ENCODE peak calls at places on chromosomes 3 and 15, in six cellular contexts. Z, Q, P, W, T and N are unnamed samples.

GRCh38 chr3:50657816-50658215 is 16.9 kb upstream of the DOCK3 start:
- DNase-seq in Z (no peak), Q (peak; percentile 34), P (no peak), W (no peak), T (no peak), N (no peak)

GRCh38 chr3:178393833-178394232 is 142.4 kb upstream of the KCNMB2 start:
- DNase-seq in Z (peak; percentile 73), Q (no peak), P (no peak), W (peak; percentile 8), T (peak; percentile 79), N (no peak)

GRCh38 chr3:50370594-50370993 is 11.3 kb upstream of the TMEM115 start:
- DNase-seq in Z (no peak), Q (no peak), P (no peak), W (no peak), T (peak; percentile 36), N (no peak)

GRCh38 chr3:72258366-72258765 is 473.4 kb upstream of the PROK2 start:
- DNase-seq in Z (no peak), Q (no peak), P (no peak), W (no peak), T (no peak), N (no peak)

GRCh38 chr3:176663376-176663775 is 533.9 kb downstream of the TBL1XR1 start:
- DNase-seq in Z (peak; percentile 59), Q (no peak), P (no peak), W (no peak), T (peak; percentile 41), N (no peak)

GRCh38 chr3:11532865-11533490 is 110.7 kb downstream of the VGLL4 start:
- DNase-seq in Z (peak; percentile 80), Q (no peak), P (no peak), W (no peak), T (peak; percentile 63), N (no peak)

GRCh38 chr3:48400824-48401433 is 28.9 kb downstream of the FBXW12 start:
- DNase-seq in Z (peak; percentile 24), Q (peak; percentile 56), P (no peak), W (peak; percentile 62), T (peak; percentile 73), N (peak; percentile 56)

GRCh38 chr15:27956285-27956684 is 142.8 kb downstream of the OCA2 start:
- DNase-seq in Z (peak; percentile 29), Q (no peak), P (no peak), W (no peak), T (no peak), N (no peak)

GRCh38 chr15:47620960-47621681 is 96.2 kb upstream of the SEMA6D start:
- DNase-seq in Z (no peak), Q (no peak), P (no peak), W (peak; percentile 49), T (peak; percentile 55), N (no peak)

GRCh38 chr3:50405249-50405648 is 45.9 kb upstream of the TMEM115 start:
- DNase-seq in Z (no peak), Q (no peak), P (no peak), W (no peak), T (peak; percentile 26), N (no peak)

GRCh38 chr3:174408310-174408709 is 450.8 kb upstream of the NAALADL2 start:
- DNase-seq in Z (peak; percentile 60), Q (peak; percentile 32), P (no peak), W (no peak), T (peak; percentile 61), N (no peak)

GRCh38 chr3:21942328-21942727 is 191.3 kb upstream of the ZNF385D start:
- DNase-seq in Z (peak; percentile 81), Q (peak; percentile 53), P (no peak), W (peak; percentile 8), T (peak; percentile 89), N (no peak)

GRCh38 chr3:119589087-119589773 is 8.5 kb upstream of the PLA1A start:
- DNase-seq in Z (no peak), Q (no peak), P (no peak), W (no peak), T (no peak), N (no peak)

GRCh38 chr3:133469140-133469731 is 69.4 kb downstream of the BFSP2 start:
- DNase-seq in Z (no peak), Q (peak; percentile 70), P (no peak), W (no peak), T (peak; percentile 55), N (no peak)

GRCh38 chr15:97316362-97316761 is 644.1 kb upstream of the ARRDC4 start:
- DNase-seq in Z (no peak), Q (no peak), P (no peak), W (no peak), T (no peak), N (no peak)

GRCh38 chr15:83833569-83833968 is 179.6 kb downstream of the ADAMTSL3 start:
- DNase-seq in Z (no peak), Q (no peak), P (no peak), W (no peak), T (no peak), N (no peak)

GRCh38 chr15:83842281-83842680 is 188.4 kb downstream of the ADAMTSL3 start:
- DNase-seq in Z (no peak), Q (no peak), P (no peak), W (no peak), T (no peak), N (no peak)

GRCh38 chr15:83838763-83839162 is 184.8 kb downstream of the ADAMTSL3 start:
- DNase-seq in Z (no peak), Q (no peak), P (no peak), W (no peak), T (no peak), N (no peak)

GRCh38 chr15:83835384-83836010 is 181.6 kb downstream of the ADAMTSL3 start:
- DNase-seq in Z (no peak), Q (no peak), P (no peak), W (no peak), T (peak; percentile 7), N (no peak)

DNA sequence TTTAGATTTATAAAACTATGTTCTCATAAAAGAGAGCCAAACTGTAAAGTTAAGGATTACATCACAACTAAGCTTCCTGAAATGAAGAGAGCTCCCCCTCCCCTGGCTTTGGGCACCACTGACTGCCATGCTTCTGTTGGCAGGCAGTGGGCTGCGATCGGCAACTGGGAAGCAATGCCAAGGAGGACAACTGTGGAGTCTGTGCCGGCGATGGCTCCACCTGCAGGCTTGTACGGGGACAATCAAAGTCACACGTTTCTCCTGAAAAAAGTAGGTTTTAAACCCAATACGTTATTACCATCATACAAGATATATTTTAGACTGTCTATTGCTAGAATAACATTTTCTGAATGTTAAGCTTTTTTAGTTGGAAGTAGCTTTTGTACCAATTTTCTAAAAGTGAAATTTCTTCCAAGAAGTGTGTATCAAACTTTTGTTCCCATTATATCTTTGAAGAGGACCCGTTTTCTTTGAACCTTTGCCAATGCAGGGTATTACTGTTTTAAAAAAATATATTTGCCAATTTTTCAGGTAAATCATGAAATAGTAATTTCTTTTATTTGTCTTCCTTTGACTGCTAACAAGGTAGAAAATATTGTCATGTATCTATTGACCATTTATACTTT is 184.1 kb downstream of the ADAMTSL3 start:
- DNase-seq in Z (no peak), Q (no peak), P (peak; percentile 69), W (peak; percentile 26), T (peak; percentile 49), N (no peak)
- TF ChIP-seq CTCF in Z (peak; percentile 46), Q (peak; percentile 22), P (peak; percentile 45), W (peak; percentile 71), T (peak; percentile 35), N (peak; percentile 78)

GRCh38 chr15:32840481-32841245 is 122.9 kb downstream of the GREM1 start:
- DNase-seq in Z (peak; percentile 79), Q (no peak), P (no peak), W (no peak), T (peak; percentile 35), N (no peak)

GRCh38 chr15:32838820-32839219 is 121.0 kb downstream of the GREM1 start:
- DNase-seq in Z (peak; percentile 77), Q (peak; percentile 59), P (no peak), W (no peak), T (peak; percentile 95), N (no peak)

GRCh38 chr15:32842081-32842480 is 124.3 kb downstream of the GREM1 start:
- DNase-seq in Z (no peak), Q (no peak), P (no peak), W (no peak), T (no peak), N (no peak)

GRCh38 chr15:32843211-32843907 is 125.6 kb downstream of the GREM1 start:
- DNase-seq in Z (no peak), Q (no peak), P (no peak), W (no peak), T (peak; percentile 62), N (no peak)

DNA sequence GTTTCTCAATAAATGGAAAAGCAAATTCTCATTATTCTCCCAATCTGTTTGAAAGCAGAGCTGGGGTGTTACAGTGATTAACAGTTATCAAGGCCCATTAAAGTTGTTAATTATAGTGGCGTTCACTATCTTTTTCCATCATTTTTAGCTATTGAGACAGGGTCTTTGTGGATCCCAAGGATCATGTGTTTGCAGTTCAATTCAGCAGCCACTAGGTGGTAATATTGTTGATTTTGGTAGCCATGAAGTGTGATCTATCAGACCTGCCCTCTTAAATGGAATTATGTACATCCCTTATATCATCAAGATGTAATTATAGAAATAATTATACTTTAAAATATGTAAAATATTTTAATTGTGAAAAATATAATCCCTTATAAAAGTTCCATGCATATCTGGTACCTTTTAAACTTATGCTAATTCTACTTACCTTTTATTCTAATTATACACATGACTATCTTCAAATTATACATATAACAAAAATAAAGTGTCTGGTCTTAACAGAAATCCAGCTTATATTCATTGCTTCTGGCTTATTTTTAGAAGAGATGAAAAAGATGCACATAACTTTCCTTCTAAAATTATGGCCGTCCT is 126.4 kb downstream of the GREM1 start:
- DNase-seq in Z (no peak), Q (no peak), P (no peak), W (peak; percentile 14), T (peak; percentile 68), N (no peak)
- TF ChIP-seq CTCF in Z (peak; percentile 69), Q (peak; percentile 46), P (peak; percentile 91), W (peak; percentile 63), T (peak; percentile 51), N (peak; percentile 80)

GRCh38 chr3:142981901-142982773 is 18.7 kb upstream of the PAQR9 start:
- DNase-seq in Z (no peak), Q (no peak), P (no peak), W (no peak), T (no peak), N (no peak)

GRCh38 chr3:142984255-142984654 is 17.1 kb upstream of the U2SURP start:
- DNase-seq in Z (no peak), Q (no peak), P (no peak), W (no peak), T (no peak), N (no peak)

GRCh38 chr3:142983318-142983717 is 18.1 kb upstream of the U2SURP start:
- DNase-seq in Z (no peak), Q (no peak), P (no peak), W (no peak), T (no peak), N (no peak)

GRCh38 chr3:142977399-142977728 is 13.9 kb upstream of the PAQR9 start:
- DNase-seq in Z (no peak), Q (no peak), P (no peak), W (peak; percentile 19), T (peak; percentile 53), N (no peak)

GRCh38 chr3:142981108-142981507 is 17.6 kb upstream of the PAQR9 start:
- DNase-seq in Z (no peak), Q (no peak), P (no peak), W (no peak), T (no peak), N (no peak)
- TF ChIP-seq CTCF in Z (no peak), Q (no peak), P (no peak), W (no peak), T (no peak), N (no peak)

DNA sequence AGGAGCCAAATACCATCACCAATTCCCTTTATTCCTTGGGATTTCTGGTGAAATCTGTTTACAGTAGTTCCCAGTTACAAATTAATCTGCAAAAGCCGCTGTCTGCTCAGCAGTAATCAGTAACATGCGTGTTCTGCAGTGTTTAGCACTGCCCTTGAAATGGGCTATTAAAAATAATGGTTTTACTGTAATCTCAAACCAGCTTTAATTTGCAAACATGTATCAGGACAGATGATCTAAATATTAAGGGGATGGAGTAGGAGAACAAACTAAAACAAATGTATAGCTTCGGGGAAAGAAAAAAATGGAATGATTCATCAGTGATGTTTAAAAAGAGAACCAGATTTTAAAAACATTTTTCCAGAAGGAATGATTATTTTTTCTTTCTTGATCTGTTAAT is 513.2 kb downstream of the MECOM start:
- DNase-seq in Z (no peak), Q (no peak), P (no peak), W (no peak), T (peak; percentile 32), N (no peak)
- TF ChIP-seq CTCF in Z (no peak), Q (no peak), P (no peak), W (no peak), T (no peak), N (no peak)